ENCODE peak calls at places on chromosomes 2 and 18, in six cellular contexts. B is K562, T is right cardiac atrium, C is fibroblast of lung, H is IMR-90, V is neuronal stem cell. I is an unnamed sample.

GRCh38 chr2:190136259-190136658 is 73.7 kb upstream of the MSTN start:
- DNase-seq in B (no peak), T (no peak), C (no peak), H (no peak), V (no peak), I (no peak)

GRCh38 chr2:139925903-139926302 is 1145.7 kb upstream of the NXPH2 start:
- DNase-seq in B (no peak), T (no peak), C (no peak), H (no peak), V (no peak), I (no peak)

GRCh38 chr2:96527052-96527964 is 9.2 kb upstream of the ARID5A start:
- DNase-seq in B (no peak), T (peak; percentile 88), C (peak; percentile 33), H (peak; percentile 18), V (peak; percentile 23), I (no peak)

GRCh38 chr2:240993446-240994160 is 4.8 kb upstream of the SNED1 start:
- DNase-seq in B (no peak), T (peak; percentile 58), C (no peak), H (no peak), V (no peak), I (no peak)

GRCh38 chr18:24734058-24734457 is 273.6 kb downstream of the HRH4 start:
- DNase-seq in B (no peak), T (no peak), C (no peak), H (no peak), V (no peak), I (no peak)

GRCh38 chr2:46333912-46334311 is 36.7 kb downstream of the EPAS1 start:
- DNase-seq in B (no peak), T (peak; percentile 62), C (no peak), H (no peak), V (no peak), I (no peak)

GRCh38 chr2:218975060-218975777 is 9.8 kb downstream of the FEV start:
- DNase-seq in B (no peak), T (no peak), C (no peak), H (no peak), V (no peak), I (no peak)

GRCh38 chr18:27967938-27968803 is 208.8 kb downstream of the CDH2 start:
- DNase-seq in B (no peak), T (no peak), C (peak; percentile 25), H (peak; percentile 13), V (no peak), I (no peak)

GRCh38 chr2:47089083-47089464 is 66.0 kb downstream of the STPG4 start:
- DNase-seq in B (peak; percentile 75), T (peak; percentile 48), C (peak; percentile 77), H (peak; percentile 77), V (no peak), I (no peak)

GRCh38 chr18:77052656-77053309 is 79.8 kb downstream of the MBP start:
- DNase-seq in B (no peak), T (no peak), C (no peak), H (no peak), V (no peak), I (no peak)

GRCh38 chr2:122255924-122256323 is 500.5 kb downstream of the TSN start:
- DNase-seq in B (no peak), T (no peak), C (peak; percentile 13), H (no peak), V (no peak), I (no peak)

GRCh38 chr2:776038-776437 is 98.8 kb upstream of the TMEM18 start:
- DNase-seq in B (no peak), T (no peak), C (no peak), H (no peak), V (no peak), I (no peak)

GRCh38 chr2:20931346-20931745 is 108.4 kb upstream of the LDAH start:
- DNase-seq in B (no peak), T (no peak), C (no peak), H (no peak), V (no peak), I (no peak)

GRCh38 chr2:42598656-42599267 is 30.3 kb downstream of the MTA3 start:
- DNase-seq in B (no peak), T (no peak), C (no peak), H (no peak), V (no peak), I (no peak)

GRCh38 chr2:224401641-224402342 is at the start of gene FAM124B:
- DNase-seq in B (peak; percentile 36), T (peak; percentile 75), C (no peak), H (peak; percentile 42), V (no peak), I (peak; percentile 51)

GRCh38 chr2:25276569-25277465 is 64.9 kb downstream of the DNMT3A start:
- DNase-seq in B (peak; percentile 71), T (peak; percentile 93), C (peak; percentile 39), H (no peak), V (no peak), I (no peak)

GRCh38 chr2:25879133-25879730 is 945 bp upstream of the ASXL2 start:
- DNase-seq in B (no peak), T (no peak), C (peak; percentile 79), H (peak; percentile 77), V (no peak), I (no peak)

GRCh38 chr2:149219853-149220252 is 110.5 kb upstream of the LYPD6 start:
- DNase-seq in B (no peak), T (no peak), C (no peak), H (no peak), V (no peak), I (no peak)

GRCh38 chr2:54176577-54176976 is 61.2 kb downstream of the ACYP2 start:
- DNase-seq in B (no peak), T (peak; percentile 79), C (peak; percentile 39), H (peak; percentile 46), V (no peak), I (peak; percentile 5)

GRCh38 chr2:219642064-219642444 is 14.6 kb downstream of the SLC4A3 start:
- DNase-seq in B (no peak), T (peak; percentile 41), C (no peak), H (no peak), V (no peak), I (no peak)

GRCh38 chr2:51813245-51813644 is 781.3 kb upstream of the NRXN1 start:
- DNase-seq in B (no peak), T (no peak), C (peak; percentile 70), H (peak; percentile 86), V (no peak), I (peak; percentile 22)

GRCh38 chr2:10914272-10914693 is 2.5 kb downstream of the KCNF1 start:
- DNase-seq in B (peak; percentile 40), T (no peak), C (peak; percentile 23), H (no peak), V (no peak), I (no peak)

GRCh38 chr18:39806519-39806918 is 2148.5 kb upstream of the PIK3C3 start:
- DNase-seq in B (no peak), T (no peak), C (peak; percentile 42), H (no peak), V (no peak), I (no peak)

GRCh38 chr2:163748420-163748819 is 12.6 kb upstream of the FIGN start:
- DNase-seq in B (no peak), T (no peak), C (no peak), H (no peak), V (no peak), I (no peak)

GRCh38 chr2:241257419-241258032 is 57.9 kb downstream of the HDLBP start:
- DNase-seq in B (no peak), T (no peak), C (no peak), H (no peak), V (no peak), I (no peak)

DNA sequence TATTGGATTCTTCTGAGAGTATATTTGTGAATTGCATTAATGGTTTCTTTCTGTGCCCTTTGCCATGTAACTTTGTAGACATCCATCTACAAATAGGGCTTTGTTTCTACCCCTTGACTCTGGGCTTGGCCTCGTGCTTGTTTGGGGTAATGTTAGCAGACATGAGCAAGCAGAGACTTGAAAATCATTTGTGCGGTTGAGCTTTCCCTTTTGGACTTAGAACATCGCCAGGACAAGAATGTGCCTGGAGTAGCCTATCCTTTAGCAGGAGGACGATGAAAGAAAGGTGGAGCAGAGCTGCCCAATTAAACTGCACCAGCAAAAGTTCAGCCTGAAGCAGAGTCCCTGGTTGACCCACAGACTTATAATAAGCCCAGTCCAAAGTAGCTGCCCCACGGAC is 785.9 kb downstream of the EPHA4 start:
- DNase-seq in B (no peak), T (no peak), C (no peak), H (no peak), V (no peak), I (no peak)
- H3K4me3 ChIP-seq in B (no peak overlapping the region), T (no peak overlapping the region), C (no peak overlapping the region), H (no peak overlapping the region), V (no peak overlapping the region), I (no peak overlapping the region)

GRCh38 chr18:79495591-79496071 is 99.9 kb downstream of the NFATC1 start:
- DNase-seq in B (no peak), T (peak; percentile 25), C (no peak), H (no peak), V (no peak), I (no peak)
- H3K4me3 ChIP-seq in B (no peak overlapping the region), T (no peak overlapping the region), C (no peak overlapping the region), H (no peak overlapping the region), V (no peak overlapping the region), I (no peak overlapping the region)

GRCh38 chr2:70560452-70560851 is 6.8 kb upstream of the TGFA start:
- DNase-seq in B (no peak), T (no peak), C (no peak), H (no peak), V (no peak), I (no peak)

GRCh38 chr2:70561893-70562292 is 8.3 kb upstream of the TGFA start:
- DNase-seq in B (no peak), T (no peak), C (peak; percentile 27), H (no peak), V (no peak), I (no peak)

GRCh38 chr2:70558195-70558808 is 4.7 kb upstream of the TGFA start:
- DNase-seq in B (no peak), T (no peak), C (no peak), H (no peak), V (no peak), I (no peak)

GRCh38 chr2:70557171-70557838 is 3.7 kb upstream of the TGFA start:
- DNase-seq in B (no peak), T (no peak), C (no peak), H (no peak), V (no peak), I (no peak)

GRCh38 chr2:70560040-70560439 is 6.4 kb upstream of the TGFA start:
- DNase-seq in B (no peak), T (no peak), C (no peak), H (no peak), V (no peak), I (no peak)
- H3K4me3 ChIP-seq in B (no peak overlapping the region), T (no peak overlapping the region), C (no peak overlapping the region), H (no peak overlapping the region), V (no peak overlapping the region), I (no peak overlapping the region)

DNA sequence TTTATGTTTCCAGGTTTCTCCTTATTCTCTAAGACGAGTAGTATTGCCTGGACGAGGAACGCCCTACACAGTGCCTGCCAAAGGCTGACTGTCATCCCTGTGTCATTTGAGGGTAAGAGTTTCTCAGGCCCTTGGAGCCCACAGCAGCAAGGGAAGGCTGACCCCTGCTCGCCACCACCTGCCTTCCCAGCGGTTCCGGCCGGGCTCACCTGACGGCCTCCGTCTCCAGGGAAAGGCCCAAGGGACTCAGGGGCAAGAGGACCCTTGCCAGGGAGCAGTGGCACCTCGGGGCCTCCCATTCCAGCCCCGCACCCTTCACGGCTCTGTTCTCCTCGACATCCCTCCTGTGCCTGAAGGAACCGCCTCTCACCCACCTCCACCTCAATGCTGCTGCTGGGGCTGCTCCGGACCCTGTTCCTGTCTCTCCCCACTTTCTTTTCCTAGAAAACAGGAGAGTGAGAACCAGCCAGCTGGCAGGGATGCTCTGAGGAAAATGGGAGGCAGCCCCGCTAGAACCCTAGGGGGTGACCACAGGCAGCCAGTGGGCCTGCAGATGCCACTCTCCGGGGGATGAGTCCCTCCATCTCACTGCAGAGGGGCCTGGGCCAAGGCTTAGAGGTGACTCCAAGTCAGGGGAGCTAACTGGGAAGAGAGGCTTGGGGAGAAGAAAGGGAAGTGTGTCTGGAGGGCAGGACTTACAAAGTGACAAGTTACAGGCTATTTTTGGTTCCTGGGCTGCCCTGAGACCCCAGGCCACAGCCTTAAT is 1.8 kb downstream of the LIMS2 start:
- DNase-seq in B (no peak), T (no peak), C (no peak), H (no peak), V (no peak), I (no peak)
- H3K4me3 ChIP-seq in B (no peak overlapping the region), T (peak overlapping the region; percentile 77), C (no peak overlapping the region), H (no peak overlapping the region), V (no peak overlapping the region), I (no peak overlapping the region)